ENCODE peak calls at places on chromosomes 2 and 18, in eight cellular contexts. U is A549; W is heart left ventricle; V is aorta; B is GM23248; Q is MM.1S; J is CD4-positive, alpha-beta memory T cell; L is breast epithelium. S is an unnamed sample. For H3K9me3, the result is how much of the 10 kb centered on the place peaks cover.

GRCh38 chr2:234427081-234428058 is 69.5 kb downstream of the ARL4C start:
- DNase-seq in U (peak), W (no peak), V (no peak), B (peak), Q (no peak), J (no peak), L (no peak), S (no peak)

GRCh38 chr2:207819021-207819687 is 49.4 kb upstream of the FZD5 start:
- DNase-seq in U (no peak), W (no peak), V (no peak), B (no peak), Q (no peak), J (no peak), L (no peak), S (no peak)

GRCh38 chr2:165533331-165533730 is 63.8 kb downstream of the CSRNP3 start:
- DNase-seq in U (no peak), W (no peak), V (no peak), B (no peak), Q (no peak), J (no peak), L (no peak), S (no peak)

GRCh38 chr18:73733376-73733775 is 414.3 kb downstream of the FBXO15 start:
- DNase-seq in U (no peak), W (no peak), V (no peak), B (no peak), Q (no peak), J (no peak), L (no peak), S (no peak)

GRCh38 chr2:236168110-236169067 is at the start of gene GBX2:
- DNase-seq in U (peak), W (peak), V (peak), B (peak), Q (no peak), J (no peak), L (no peak), S (no peak)

GRCh38 chr2:132977812-132978529 is 308.0 kb upstream of the LYPD1 start:
- DNase-seq in U (no peak), W (no peak), V (no peak), B (peak), Q (no peak), J (no peak), L (no peak), S (no peak)

GRCh38 chr2:43222472-43223146 is 3.8 kb downstream of the ZFP36L2 start:
- DNase-seq in U (no peak), W (no peak), V (no peak), B (peak), Q (peak), J (peak), L (no peak), S (no peak)

GRCh38 chr2:197498937-197499593 is 575 bp downstream of the HSPD1 start:
- DNase-seq in U (peak), W (peak), V (peak), B (peak), Q (peak), J (peak), L (peak), S (peak)

GRCh38 chr2:73468376-73468775 is 82.7 kb downstream of the ALMS1 start:
- DNase-seq in U (no peak), W (no peak), V (no peak), B (no peak), Q (no peak), J (no peak), L (no peak), S (no peak)

GRCh38 chr2:126208266-126208665 is 447.7 kb upstream of the GYPC start:
- DNase-seq in U (no peak), W (no peak), V (no peak), B (no peak), Q (no peak), J (no peak), L (no peak), S (no peak)

GRCh38 chr2:36253086-36253485 is 102.5 kb upstream of the CRIM1 start:
- DNase-seq in U (no peak), W (no peak), V (no peak), B (no peak), Q (no peak), J (no peak), L (no peak), S (no peak)

GRCh38 chr18:45686892-45687611 is 36.9 kb upstream of the SLC14A1 start:
- DNase-seq in U (no peak), W (no peak), V (no peak), B (no peak), Q (peak), J (peak), L (no peak), S (peak)

GRCh38 chr2:220147590-220147989 is 520.2 kb downstream of the SLC4A3 start:
- DNase-seq in U (no peak), W (no peak), V (no peak), B (peak), Q (no peak), J (no peak), L (no peak), S (no peak)

GRCh38 chr2:126911111-126911796 is 12.6 kb downstream of the TEX51 start:
- DNase-seq in U (no peak), W (no peak), V (no peak), B (no peak), Q (no peak), J (no peak), L (peak), S (no peak)

GRCh38 chr2:151292546-151292945 is 3.1 kb upstream of the NMI start:
- DNase-seq in U (no peak), W (no peak), V (no peak), B (no peak), Q (no peak), J (no peak), L (no peak), S (no peak)

GRCh38 chr18:34976899-34977786 is 64.1 kb upstream of the MAPRE2 start:
- DNase-seq in U (peak), W (peak), V (peak), B (peak), Q (peak), J (peak), L (peak), S (peak)

GRCh38 chr2:62797107-62797506 is 91.6 kb downstream of the EHBP1 start:
- DNase-seq in U (no peak), W (no peak), V (no peak), B (no peak), Q (no peak), J (no peak), L (no peak), S (no peak)

GRCh38 chr2:239774142-239774462 is 251.0 kb downstream of the NDUFA10 start:
- DNase-seq in U (no peak), W (no peak), V (no peak), B (no peak), Q (no peak), J (no peak), L (no peak), S (no peak)

GRCh38 chr2:223941579-223942277 is 3.4 kb downstream of the WDFY1 start:
- DNase-seq in U (peak), W (no peak), V (no peak), B (peak), Q (no peak), J (peak), L (no peak), S (no peak)

GRCh38 chr2:205407984-205408383 is 274.3 kb upstream of the NRP2 start:
- DNase-seq in U (no peak), W (no peak), V (no peak), B (peak), Q (no peak), J (no peak), L (no peak), S (no peak)

GRCh38 chr2:42503291-42503690 is 9.5 kb upstream of the KCNG3 start:
- DNase-seq in U (peak), W (no peak), V (no peak), B (no peak), Q (no peak), J (no peak), L (no peak), S (no peak)

GRCh38 chr18:49691177-49691608 is 122.1 kb downstream of the ACAA2 start:
- DNase-seq in U (peak), W (no peak), V (no peak), B (peak), Q (no peak), J (no peak), L (no peak), S (no peak)

GRCh38 chr2:238383743-238384370 is 42.9 kb upstream of the ASB1 start:
- DNase-seq in U (no peak), W (no peak), V (no peak), B (no peak), Q (no peak), J (no peak), L (no peak), S (no peak)

GRCh38 chr18:8706981-8707940 is 1.9 kb downstream of the MTCL1 start:
- DNase-seq in U (peak), W (no peak), V (peak), B (peak), Q (peak), J (peak), L (no peak), S (no peak)

GRCh38 chr18:75220786-75221355 is 10.3 kb downstream of the TSHZ1 start:
- DNase-seq in U (no peak), W (no peak), V (no peak), B (no peak), Q (no peak), J (no peak), L (no peak), S (no peak)

GRCh38 chr18:77068890-77069312 is 63.7 kb downstream of the MBP start:
- DNase-seq in U (no peak), W (no peak), V (no peak), B (no peak), Q (no peak), J (no peak), L (no peak), S (no peak)

GRCh38 chr18:3447035-3447894 is 2.7 kb upstream of the TGIF1 start:
- DNase-seq in U (no peak), W (no peak), V (peak), B (peak), Q (no peak), J (no peak), L (peak), S (no peak)

GRCh38 chr2:7324706-7325105 is 407.5 kb downstream of the RNF144A start:
- DNase-seq in U (no peak), W (no peak), V (no peak), B (no peak), Q (no peak), J (no peak), L (no peak), S (no peak)

GRCh38 chr18:421236-422155 is 79.0 kb downstream of the COLEC12 start:
- DNase-seq in U (no peak), W (no peak), V (no peak), B (peak), Q (no peak), J (no peak), L (no peak), S (no peak)

GRCh38 chr18:31657823-31658669 is 26.3 kb downstream of the B4GALT6 start:
- DNase-seq in U (no peak), W (no peak), V (no peak), B (no peak), Q (peak), J (no peak), L (no peak), S (no peak)

GRCh38 chr18:70337139-70337972 is 48.5 kb downstream of the SOCS6 start:
- DNase-seq in U (peak), W (no peak), V (no peak), B (peak), Q (peak), J (no peak), L (no peak), S (no peak)

GRCh38 chr2:172373761-172374160 is 53.6 kb upstream of the ITGA6 start:
- DNase-seq in U (no peak), W (no peak), V (no peak), B (peak), Q (no peak), J (no peak), L (no peak), S (no peak)

GRCh38 chr2:157696036-157696435 is 67.4 kb upstream of the ACVR1C start:
- DNase-seq in U (no peak), W (no peak), V (no peak), B (peak), Q (no peak), J (no peak), L (no peak), S (no peak)

DNA sequence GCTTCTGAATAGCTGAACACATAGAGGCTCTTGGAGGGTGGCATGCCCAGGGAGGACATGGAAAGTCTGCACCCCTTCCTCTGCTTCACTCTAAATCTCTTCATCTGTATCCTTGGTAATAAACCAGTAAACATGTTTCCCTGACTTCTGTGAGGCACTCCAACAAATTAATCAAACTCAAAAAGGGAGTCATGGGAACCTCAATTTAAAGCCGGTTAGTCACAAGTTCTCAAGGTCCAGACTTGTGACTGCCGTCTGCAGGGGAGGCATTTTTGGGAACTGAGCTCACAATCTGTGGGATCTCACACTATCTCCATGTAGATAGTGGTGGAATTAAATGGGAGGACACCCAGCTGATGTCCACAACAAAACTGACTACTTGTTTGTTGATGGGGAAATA is 33.1 kb upstream of the STON1 start:
- DNase-seq in U (no peak), W (no peak), V (no peak), B (peak), Q (no peak), J (no peak), L (no peak), S (no peak)
- H3K9me3 ChIP-seq in U (under half), W (under half), V (under half), B (under half), Q (under half), J (under half), L (under half), S (under half)

GRCh38 chr2:444937-445884 is 157.3 kb upstream of the ALKAL2 start:
- DNase-seq in U (no peak), W (no peak), V (no peak), B (no peak), Q (no peak), J (peak), L (no peak), S (no peak)
- H3K9me3 ChIP-seq in U (under half), W (under half), V (under half), B (under half), Q (under half), J (under half), L (under half), S (under half)

GRCh38 chr2:119792907-119793312 is 33.2 kb downstream of the PTPN4 start:
- DNase-seq in U (no peak), W (no peak), V (no peak), B (no peak), Q (no peak), J (no peak), L (no peak), S (no peak)
- H3K9me3 ChIP-seq in U (under half), W (under half), V (under half), B (under half), Q (under half), J (under half), L (under half), S (under half)

DNA sequence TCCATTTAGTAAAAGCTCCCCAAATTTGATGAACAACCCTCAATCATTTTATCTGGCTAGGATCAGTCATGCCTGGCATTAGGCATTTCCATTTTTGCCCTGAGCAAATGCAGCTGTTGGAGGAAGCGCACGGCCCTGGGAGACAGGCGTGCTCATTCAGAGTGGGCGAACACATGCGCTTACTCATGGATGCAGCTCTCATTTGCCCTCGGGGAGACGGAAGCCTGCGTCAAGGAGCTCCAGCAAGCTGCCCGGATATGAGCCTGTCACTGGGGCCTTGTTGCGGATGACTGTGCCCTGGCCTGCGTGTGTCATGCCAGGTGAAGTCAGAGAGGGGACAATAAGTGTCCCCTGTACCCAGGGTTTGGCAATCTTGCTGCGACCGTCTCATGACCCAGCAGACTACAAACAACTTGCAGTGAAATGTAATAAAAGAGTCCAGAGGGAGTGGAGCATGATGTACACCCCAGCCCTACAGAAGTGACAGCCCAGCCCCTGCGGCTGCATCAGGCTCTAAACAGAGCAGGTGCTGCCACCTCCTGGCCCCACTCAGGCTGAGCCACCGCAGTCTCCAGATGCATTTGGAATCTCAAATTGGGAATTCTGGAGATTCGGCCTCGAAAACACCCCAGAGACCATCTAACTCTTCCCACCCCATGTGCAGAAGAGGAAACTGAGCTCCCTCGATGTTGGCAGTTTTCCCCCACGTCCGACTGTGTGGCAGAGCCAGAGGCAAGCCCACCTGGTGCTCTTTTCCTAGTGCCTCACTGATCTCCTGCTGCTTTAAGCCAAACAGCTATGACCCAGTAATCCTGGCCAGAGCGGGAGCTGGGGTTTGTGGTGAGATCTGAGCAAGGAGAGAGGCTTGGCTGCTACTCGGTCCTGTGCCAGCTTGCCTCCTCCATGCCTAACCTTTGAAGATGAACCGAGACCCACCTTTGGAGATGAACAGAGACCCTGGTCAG is 105.0 kb upstream of the ALK start:
- DNase-seq in U (peak), W (peak), V (no peak), B (peak), Q (no peak), J (no peak), L (peak), S (no peak)
- H3K9me3 ChIP-seq in U (under half), W (under half), V (under half), B (under half), Q (under half), J (under half), L (under half), S (under half)

DNA sequence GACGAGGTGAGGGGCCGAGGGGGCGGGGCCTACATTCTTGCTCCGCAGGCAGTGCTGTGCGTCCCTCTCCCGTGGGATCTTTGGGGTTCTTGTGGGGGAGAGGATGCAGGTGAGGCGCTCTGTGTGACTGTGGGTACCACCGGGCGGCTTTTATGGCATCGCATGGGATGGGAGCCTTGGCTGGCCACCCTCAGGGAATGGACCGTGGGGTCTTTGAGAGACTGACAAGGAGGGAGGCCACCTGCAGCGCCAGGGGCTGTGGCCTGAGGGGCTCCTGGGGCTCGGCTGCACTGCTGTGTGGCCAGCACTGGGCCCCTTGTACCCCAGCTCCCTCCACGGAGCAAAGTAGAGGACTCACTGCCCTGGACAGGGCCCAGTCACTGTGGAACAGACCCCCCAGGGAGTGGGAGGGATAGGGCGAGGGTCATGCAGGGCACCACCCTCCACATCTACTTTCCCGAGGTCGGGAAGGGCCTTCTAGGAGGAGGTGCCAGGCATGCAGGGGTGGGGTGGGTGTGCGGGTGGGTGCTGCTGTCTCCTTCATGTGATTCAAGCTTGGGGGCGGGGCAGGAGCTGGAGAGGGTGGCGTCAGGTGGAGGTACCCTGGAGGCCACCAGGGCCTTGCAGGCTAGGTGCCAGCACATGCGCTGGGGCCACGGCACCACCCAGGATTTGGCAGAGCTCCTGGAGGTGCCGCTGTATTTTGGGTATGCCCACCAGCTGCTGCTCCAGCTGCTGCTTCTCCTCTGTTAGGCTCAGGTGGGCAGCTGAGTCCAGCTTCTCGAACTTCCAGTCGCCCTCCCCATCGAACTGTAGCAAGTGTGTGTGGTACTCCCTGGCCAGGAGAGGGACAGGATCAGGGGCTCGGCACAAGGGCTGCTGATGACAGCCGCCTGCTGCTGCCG is 1072.4 kb downstream of the RPIA start:
- DNase-seq in U (no peak), W (no peak), V (peak), B (no peak), Q (no peak), J (no peak), L (peak), S (no peak)
- H3K9me3 ChIP-seq in U (under half), W (under half), V (under half), B (under half), Q (under half), J (under half), L (under half), S (under half)

GRCh38 chr2:74953796-74954499 is 4.5 kb upstream of the POLE4 start:
- DNase-seq in U (no peak), W (no peak), V (no peak), B (no peak), Q (no peak), J (no peak), L (no peak), S (no peak)

GRCh38 chr2:74959106-74959751 is 786 bp downstream of the POLE4 start:
- DNase-seq in U (no peak), W (no peak), V (no peak), B (no peak), Q (no peak), J (peak), L (no peak), S (no peak)

GRCh38 chr2:74958277-74959105 is at the start of gene POLE4:
- DNase-seq in U (peak), W (peak), V (peak), B (peak), Q (peak), J (peak), L (peak), S (peak)

GRCh38 chr2:74954500-74954874 is 4.0 kb upstream of the POLE4 start:
- DNase-seq in U (no peak), W (no peak), V (no peak), B (no peak), Q (no peak), J (no peak), L (no peak), S (no peak)

GRCh38 chr2:74957886-74958276 is 562 bp upstream of the POLE4 start:
- DNase-seq in U (no peak), W (no peak), V (no peak), B (no peak), Q (no peak), J (no peak), L (no peak), S (no peak)
- H3K9me3 ChIP-seq in U (under half), W (under half), V (under half), B (under half), Q (under half), J (under half), L (under half), S (under half)

GRCh38 chr2:228624708-228625107 is 443.2 kb upstream of the SPHKAP start:
- DNase-seq in U (no peak), W (no peak), V (no peak), B (no peak), Q (no peak), J (no peak), L (no peak), S (no peak)
- H3K9me3 ChIP-seq in U (under half), W (under half), V (under half), B (under half), Q (under half), J (under half), L (under half), S (under half)

GRCh38 chr2:145992572-145992971 is 1472.7 kb upstream of the ZEB2 start:
- DNase-seq in U (no peak), W (no peak), V (no peak), B (no peak), Q (no peak), J (no peak), L (no peak), S (no peak)

GRCh38 chr2:145994910-145995309 is 1475.0 kb upstream of the ZEB2 start:
- DNase-seq in U (no peak), W (no peak), V (no peak), B (no peak), Q (no peak), J (no peak), L (no peak), S (no peak)
- H3K9me3 ChIP-seq in U (under half), W (under half), V (under half), B (under half), Q (under half), J (under half), L (under half), S (under half)